ENCODE peak calls at places on chromosome 15, in five cellular contexts. One of them, this sample, is unnamed.

GRCh38 chr15:83209333-83209732 is 1.7 kb upstream of the HDGFL3 start:
- DNase-seq in fibroblast of lung: no peak
- DNase-seq in AG04449: no peak
- DNase-seq in psoas muscle: no peak
- DNase-seq in CD8-positive, alpha-beta T cell: no peak
- DNase-seq in this sample: no peak

GRCh38 chr15:42313463-42313862 is 40.2 kb upstream of the TMEM87A start:
- DNase-seq in fibroblast of lung: no peak
- DNase-seq in AG04449: no peak
- DNase-seq in psoas muscle: no peak
- DNase-seq in CD8-positive, alpha-beta T cell: no peak
- DNase-seq in this sample: no peak

GRCh38 chr15:27685638-27686037 is 413.5 kb downstream of the OCA2 start:
- DNase-seq in fibroblast of lung: no peak
- DNase-seq in AG04449: no peak
- DNase-seq in psoas muscle: no peak
- DNase-seq in CD8-positive, alpha-beta T cell: no peak
- DNase-seq in this sample: no peak

GRCh38 chr15:68618339-68619302 is 39.8 kb downstream of the CORO2B start:
- DNase-seq in fibroblast of lung: peak; percentile 78
- DNase-seq in AG04449: no peak
- DNase-seq in psoas muscle: no peak
- DNase-seq in CD8-positive, alpha-beta T cell: no peak
- DNase-seq in this sample: no peak

GRCh38 chr15:45796433-45796832 is 161.6 kb downstream of the SQOR start:
- DNase-seq in fibroblast of lung: no peak
- DNase-seq in AG04449: no peak
- DNase-seq in psoas muscle: no peak
- DNase-seq in CD8-positive, alpha-beta T cell: no peak
- DNase-seq in this sample: no peak

GRCh38 chr15:88657326-88658069 is 18.7 kb downstream of the ISG20 start:
- DNase-seq in fibroblast of lung: peak; percentile 36
- DNase-seq in AG04449: no peak
- DNase-seq in psoas muscle: no peak
- DNase-seq in CD8-positive, alpha-beta T cell: no peak
- DNase-seq in this sample: no peak

GRCh38 chr15:58770519-58770856 is 614 bp upstream of the MINDY2 start:
- DNase-seq in fibroblast of lung: peak; percentile 95
- DNase-seq in AG04449: peak; percentile 58
- DNase-seq in psoas muscle: no peak
- DNase-seq in CD8-positive, alpha-beta T cell: no peak
- DNase-seq in this sample: peak; percentile 61

GRCh38 chr15:52976050-52976449 is 185.9 kb upstream of the ONECUT1 start:
- DNase-seq in fibroblast of lung: no peak
- DNase-seq in AG04449: no peak
- DNase-seq in psoas muscle: no peak
- DNase-seq in CD8-positive, alpha-beta T cell: no peak
- DNase-seq in this sample: no peak

GRCh38 chr15:41734079-41734478 is 40.2 kb upstream of the MAPKBP1 start:
- DNase-seq in fibroblast of lung: peak; percentile 37
- DNase-seq in AG04449: no peak
- DNase-seq in psoas muscle: no peak
- DNase-seq in CD8-positive, alpha-beta T cell: no peak
- DNase-seq in this sample: no peak

GRCh38 chr15:96720656-96721055 is 390.2 kb downstream of the NR2F2 start:
- DNase-seq in fibroblast of lung: no peak
- DNase-seq in AG04449: no peak
- DNase-seq in psoas muscle: no peak
- DNase-seq in CD8-positive, alpha-beta T cell: no peak
- DNase-seq in this sample: no peak

GRCh38 chr15:90598053-90598577 is 68.4 kb downstream of the CRTC3 start:
- DNase-seq in fibroblast of lung: no peak
- DNase-seq in AG04449: no peak
- DNase-seq in psoas muscle: peak; percentile 44
- DNase-seq in CD8-positive, alpha-beta T cell: no peak
- DNase-seq in this sample: no peak

GRCh38 chr15:101017935-101018849 is 99.0 kb downstream of the LRRK1 start:
- DNase-seq in fibroblast of lung: no peak
- DNase-seq in AG04449: no peak
- DNase-seq in psoas muscle: no peak
- DNase-seq in CD8-positive, alpha-beta T cell: no peak
- DNase-seq in this sample: no peak

GRCh38 chr15:60480149-60480548 is 1.2 kb upstream of the ICE2 start:
- DNase-seq in fibroblast of lung: no peak
- DNase-seq in AG04449: no peak
- DNase-seq in psoas muscle: no peak
- DNase-seq in CD8-positive, alpha-beta T cell: no peak
- DNase-seq in this sample: no peak
- H3K4me3 ChIP-seq in fibroblast of lung: no peak overlapping the region
- H3K4me3 ChIP-seq in AG04449: no peak overlapping the region
- H3K4me3 ChIP-seq in psoas muscle: no peak overlapping the region
- H3K4me3 ChIP-seq in CD8-positive, alpha-beta T cell: peak overlapping the region; percentile 68
- H3K4me3 ChIP-seq in this sample: no peak overlapping the region

DNA sequence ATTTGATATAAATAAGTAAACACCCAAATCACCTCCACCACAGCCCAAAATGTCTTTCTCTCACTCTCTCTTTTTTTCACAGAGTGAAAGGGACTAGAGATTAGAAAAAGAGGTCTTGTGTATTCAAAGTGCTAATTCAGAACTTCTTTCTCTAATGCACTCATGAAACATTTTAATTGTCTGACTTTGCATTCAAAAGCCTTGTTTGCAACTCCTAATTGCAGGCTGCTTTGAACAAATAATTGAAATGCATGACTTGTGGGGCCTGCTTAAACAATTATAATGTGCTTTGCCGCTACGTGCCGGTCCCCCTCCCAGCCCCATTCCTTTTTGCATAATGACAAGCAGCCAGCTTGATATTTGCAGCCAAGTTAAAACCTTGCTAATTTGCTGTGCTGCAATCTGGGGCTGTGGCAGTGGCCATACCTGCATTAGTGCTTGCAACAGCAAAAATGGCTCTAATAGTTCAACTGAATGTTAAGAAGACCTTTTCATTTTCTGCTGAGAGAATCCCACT is 114.5 kb downstream of the FOXB1 start:
- DNase-seq in fibroblast of lung: no peak
- DNase-seq in AG04449: no peak
- DNase-seq in psoas muscle: no peak
- DNase-seq in CD8-positive, alpha-beta T cell: no peak
- DNase-seq in this sample: no peak
- H3K4me3 ChIP-seq in fibroblast of lung: no peak overlapping the region
- H3K4me3 ChIP-seq in AG04449: no peak overlapping the region
- H3K4me3 ChIP-seq in psoas muscle: no peak overlapping the region
- H3K4me3 ChIP-seq in CD8-positive, alpha-beta T cell: no peak overlapping the region
- H3K4me3 ChIP-seq in this sample: no peak overlapping the region

GRCh38 chr15:78749831-78750230 is 61.4 kb downstream of the ADAMTS7 start:
- DNase-seq in fibroblast of lung: no peak
- DNase-seq in AG04449: no peak
- DNase-seq in psoas muscle: no peak
- DNase-seq in CD8-positive, alpha-beta T cell: no peak
- DNase-seq in this sample: no peak

GRCh38 chr15:78752492-78753358 is 58.5 kb downstream of the ADAMTS7 start:
- DNase-seq in fibroblast of lung: no peak
- DNase-seq in AG04449: no peak
- DNase-seq in psoas muscle: no peak
- DNase-seq in CD8-positive, alpha-beta T cell: no peak
- DNase-seq in this sample: no peak

GRCh38 chr15:78751602-78751979 is 59.7 kb downstream of the ADAMTS7 start:
- DNase-seq in fibroblast of lung: no peak
- DNase-seq in AG04449: no peak
- DNase-seq in psoas muscle: no peak
- DNase-seq in CD8-positive, alpha-beta T cell: no peak
- DNase-seq in this sample: no peak

DNA sequence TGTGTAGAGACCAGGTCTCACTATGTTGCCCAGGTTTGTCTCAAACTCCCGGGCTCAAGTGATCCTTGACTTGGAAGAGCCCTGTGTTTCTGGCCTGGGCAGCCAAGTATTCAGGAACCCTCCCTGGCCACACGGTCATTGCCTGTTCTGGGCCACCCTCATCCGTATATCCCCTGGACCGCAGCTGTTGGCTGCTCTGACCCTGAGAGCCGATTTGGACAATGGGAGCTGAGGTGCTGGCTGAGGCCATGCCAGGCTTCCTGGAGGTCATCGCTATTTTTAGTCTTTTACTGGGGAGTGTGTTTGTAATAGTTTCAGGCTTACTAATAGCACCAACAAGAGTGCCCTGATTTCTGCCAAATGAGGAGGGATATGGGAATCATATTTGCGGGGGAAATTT is 60.7 kb downstream of the ADAMTS7 start:
- DNase-seq in fibroblast of lung: no peak
- DNase-seq in AG04449: no peak
- DNase-seq in psoas muscle: no peak
- DNase-seq in CD8-positive, alpha-beta T cell: no peak
- DNase-seq in this sample: peak; percentile 5
- H3K4me3 ChIP-seq in fibroblast of lung: no peak overlapping the region
- H3K4me3 ChIP-seq in AG04449: no peak overlapping the region
- H3K4me3 ChIP-seq in psoas muscle: peak overlapping the region; percentile 54
- H3K4me3 ChIP-seq in CD8-positive, alpha-beta T cell: no peak overlapping the region
- H3K4me3 ChIP-seq in this sample: no peak overlapping the region

GRCh38 chr15:65761210-65761926 is 30.7 kb downstream of the DENND4A start:
- DNase-seq in fibroblast of lung: no peak
- DNase-seq in AG04449: no peak
- DNase-seq in psoas muscle: no peak
- DNase-seq in CD8-positive, alpha-beta T cell: no peak
- DNase-seq in this sample: no peak
- H3K4me3 ChIP-seq in fibroblast of lung: no peak overlapping the region
- H3K4me3 ChIP-seq in AG04449: no peak overlapping the region
- H3K4me3 ChIP-seq in psoas muscle: no peak overlapping the region
- H3K4me3 ChIP-seq in CD8-positive, alpha-beta T cell: no peak overlapping the region
- H3K4me3 ChIP-seq in this sample: no peak overlapping the region

DNA sequence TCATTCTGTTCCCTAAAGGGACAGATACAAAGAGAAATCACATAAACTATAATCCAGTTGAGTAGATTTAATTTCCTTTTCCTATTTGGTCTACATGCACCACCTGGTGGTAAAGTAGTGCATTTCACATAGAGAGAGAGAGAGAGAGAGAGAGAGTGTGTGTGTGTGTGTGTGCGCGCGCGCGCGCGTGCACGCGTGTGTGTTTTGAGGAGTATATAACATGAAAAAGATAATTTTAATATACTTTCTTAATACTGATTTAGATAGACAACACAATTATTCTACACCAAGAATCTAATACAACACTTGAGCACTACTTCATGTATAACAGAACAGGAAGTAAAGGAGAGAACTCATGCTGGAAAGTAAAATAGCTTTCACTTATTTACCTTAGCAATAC is 1.1 kb upstream of the FGF7 start:
- DNase-seq in fibroblast of lung: peak; percentile 65
- DNase-seq in AG04449: no peak
- DNase-seq in psoas muscle: peak; percentile 39
- DNase-seq in CD8-positive, alpha-beta T cell: no peak
- DNase-seq in this sample: peak; percentile 53
- H3K4me3 ChIP-seq in fibroblast of lung: no peak overlapping the region
- H3K4me3 ChIP-seq in AG04449: no peak overlapping the region
- H3K4me3 ChIP-seq in psoas muscle: peak overlapping the region; percentile 53
- H3K4me3 ChIP-seq in CD8-positive, alpha-beta T cell: no peak overlapping the region
- H3K4me3 ChIP-seq in this sample: no peak overlapping the region

This sample was measured in CD4-positive, alpha-beta memory T cell.